ENCODE peak calls at places on chromosomes 13 and 19, in five cellular contexts. One of them, this sample, is unnamed.

GRCh38 chr13:45055198-45055901 is 65.0 kb upstream of the GTF2F2 start:
- DNase-seq in mammary epithelial cell: peak; percentile 94
- DNase-seq in IMR-90: peak; percentile 93
- DNase-seq in hepatocyte: peak; percentile 19
- DNase-seq in SK-N-SH: no peak
- DNase-seq in this sample: peak; percentile 87

GRCh38 chr13:94009696-94010095 is 469.8 kb downstream of the DCT start:
- DNase-seq in mammary epithelial cell: peak; percentile 4
- DNase-seq in IMR-90: peak; percentile 64
- DNase-seq in hepatocyte: no peak
- DNase-seq in SK-N-SH: no peak
- DNase-seq in this sample: peak; percentile 47

GRCh38 chr19:48991823-48992570 is 1.1 kb downstream of the GYS1 start:
- DNase-seq in mammary epithelial cell: peak; percentile 79
- DNase-seq in IMR-90: peak; percentile 83
- DNase-seq in hepatocyte: peak; percentile 88
- DNase-seq in SK-N-SH: peak; percentile 59
- DNase-seq in this sample: peak; percentile 99

GRCh38 chr19:16118489-16119033 is 6.9 kb downstream of the RAB8A start:
- DNase-seq in mammary epithelial cell: no peak
- DNase-seq in IMR-90: no peak
- DNase-seq in hepatocyte: no peak
- DNase-seq in SK-N-SH: no peak
- DNase-seq in this sample: no peak

GRCh38 chr13:100409132-100409531 is 179.5 kb downstream of the GGACT start:
- DNase-seq in mammary epithelial cell: peak; percentile 6
- DNase-seq in IMR-90: peak; percentile 8
- DNase-seq in hepatocyte: no peak
- DNase-seq in SK-N-SH: no peak
- DNase-seq in this sample: no peak

GRCh38 chr19:46659151-46660007 is 1.6 kb downstream of the DACT3 start:
- DNase-seq in mammary epithelial cell: no peak
- DNase-seq in IMR-90: no peak
- DNase-seq in hepatocyte: peak; percentile 61
- DNase-seq in SK-N-SH: peak; percentile 71
- DNase-seq in this sample: peak; percentile 94

GRCh38 chr19:18915639-18916038 is 3.5 kb downstream of the COPE start:
- DNase-seq in mammary epithelial cell: peak; percentile 32
- DNase-seq in IMR-90: peak; percentile 30
- DNase-seq in hepatocyte: no peak
- DNase-seq in SK-N-SH: peak; percentile 80
- DNase-seq in this sample: peak; percentile 95

GRCh38 chr19:1315470-1316166 is 29.9 kb downstream of the EFNA2 start:
- DNase-seq in mammary epithelial cell: peak; percentile 39
- DNase-seq in IMR-90: peak; percentile 25
- DNase-seq in hepatocyte: peak; percentile 76
- DNase-seq in SK-N-SH: peak; percentile 95
- DNase-seq in this sample: peak; percentile 99

GRCh38 chr13:72141845-72142470 is 275.0 kb upstream of the DACH1 start:
- DNase-seq in mammary epithelial cell: peak; percentile 72
- DNase-seq in IMR-90: no peak
- DNase-seq in hepatocyte: no peak
- DNase-seq in SK-N-SH: no peak
- DNase-seq in this sample: no peak

GRCh38 chr19:55962186-55962585 is 14.6 kb downstream of the NLRP8 start:
- DNase-seq in mammary epithelial cell: no peak
- DNase-seq in IMR-90: no peak
- DNase-seq in hepatocyte: no peak
- DNase-seq in SK-N-SH: no peak
- DNase-seq in this sample: no peak

GRCh38 chr19:17997969-17998826 is 9.8 kb upstream of the ARRDC2 start:
- DNase-seq in mammary epithelial cell: no peak
- DNase-seq in IMR-90: peak; percentile 24
- DNase-seq in hepatocyte: peak; percentile 8
- DNase-seq in SK-N-SH: no peak
- DNase-seq in this sample: peak; percentile 97

GRCh38 chr13:114105351-114106225 is 26.8 kb downstream of the RASA3 start:
- DNase-seq in mammary epithelial cell: no peak
- DNase-seq in IMR-90: no peak
- DNase-seq in hepatocyte: no peak
- DNase-seq in SK-N-SH: peak; percentile 85
- DNase-seq in this sample: peak; percentile 86

GRCh38 chr19:18562086-18562485 is 4.4 kb downstream of the KXD1 start:
- DNase-seq in mammary epithelial cell: no peak
- DNase-seq in IMR-90: no peak
- DNase-seq in hepatocyte: no peak
- DNase-seq in SK-N-SH: no peak
- DNase-seq in this sample: peak; percentile 96

GRCh38 chr13:39040206-39040605 is 1.9 kb downstream of the NHLRC3 start:
- DNase-seq in mammary epithelial cell: no peak
- DNase-seq in IMR-90: no peak
- DNase-seq in hepatocyte: no peak
- DNase-seq in SK-N-SH: no peak
- DNase-seq in this sample: no peak

GRCh38 chr13:69644447-69644846 is 463.2 kb upstream of the ATXN8OS start:
- DNase-seq in mammary epithelial cell: no peak
- DNase-seq in IMR-90: no peak
- DNase-seq in hepatocyte: no peak
- DNase-seq in SK-N-SH: no peak
- DNase-seq in this sample: no peak

GRCh38 chr19:19549804-19550453 is 11.9 kb downstream of the CILP2 start:
- DNase-seq in mammary epithelial cell: no peak
- DNase-seq in IMR-90: no peak
- DNase-seq in hepatocyte: no peak
- DNase-seq in SK-N-SH: no peak
- DNase-seq in this sample: peak; percentile 80

GRCh38 chr19:39307233-39307821 is 11.1 kb downstream of the IFNL1 start:
- DNase-seq in mammary epithelial cell: no peak
- DNase-seq in IMR-90: no peak
- DNase-seq in hepatocyte: peak; percentile 89
- DNase-seq in SK-N-SH: no peak
- DNase-seq in this sample: peak; percentile 36

GRCh38 chr13:48156466-48156865 is 61.6 kb upstream of the MED4 start:
- DNase-seq in mammary epithelial cell: peak; percentile 47
- DNase-seq in IMR-90: no peak
- DNase-seq in hepatocyte: no peak
- DNase-seq in SK-N-SH: no peak
- DNase-seq in this sample: peak; percentile 22

DNA sequence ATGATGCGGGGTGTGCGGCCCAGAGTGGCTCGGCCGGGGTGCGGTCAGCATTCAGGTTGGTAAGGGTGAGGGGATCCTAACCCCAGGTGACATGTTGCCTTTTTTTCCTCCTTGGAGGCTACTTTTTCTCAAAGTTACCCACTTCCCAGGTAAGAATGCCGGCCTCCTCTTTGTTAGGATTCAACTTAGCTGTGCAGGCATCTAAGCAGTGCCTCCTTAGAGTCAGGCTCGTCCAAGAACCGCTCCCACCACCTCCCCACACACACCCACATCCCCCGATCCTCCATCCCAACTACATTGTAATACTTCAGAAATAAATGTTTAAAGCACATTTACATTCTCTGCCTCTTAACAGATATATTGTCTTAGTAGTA is 733 bp upstream of the ENOX1 start:
- DNase-seq in mammary epithelial cell: no peak
- DNase-seq in IMR-90: no peak
- DNase-seq in hepatocyte: no peak
- DNase-seq in SK-N-SH: no peak
- DNase-seq in this sample: no peak
- H3K27me3 ChIP-seq in mammary epithelial cell: no peaks in the 10 kb centered on the region
- H3K27me3 ChIP-seq in IMR-90: peaks cover 2% of the 10 kb centered on the region
- H3K27me3 ChIP-seq in hepatocyte: peaks cover 20% of the 10 kb centered on the region
- H3K27me3 ChIP-seq in SK-N-SH: no peaks in the 10 kb centered on the region
- H3K27me3 ChIP-seq in this sample: no peaks in the 10 kb centered on the region

GRCh38 chr13:36417328-36417727 is 15.0 kb upstream of the CCNA1 start:
- DNase-seq in mammary epithelial cell: no peak
- DNase-seq in IMR-90: no peak
- DNase-seq in hepatocyte: no peak
- DNase-seq in SK-N-SH: no peak
- DNase-seq in this sample: no peak

GRCh38 chr13:36421447-36421846 is 10.8 kb upstream of the CCNA1 start:
- DNase-seq in mammary epithelial cell: peak; percentile 67
- DNase-seq in IMR-90: no peak
- DNase-seq in hepatocyte: no peak
- DNase-seq in SK-N-SH: no peak
- DNase-seq in this sample: no peak

GRCh38 chr13:36420437-36420891 is 11.8 kb upstream of the CCNA1 start:
- DNase-seq in mammary epithelial cell: peak; percentile 62
- DNase-seq in IMR-90: peak; percentile 59
- DNase-seq in hepatocyte: peak; percentile 85
- DNase-seq in SK-N-SH: peak; percentile 79
- DNase-seq in this sample: peak; percentile 85

GRCh38 chr13:36414461-36414860 is 17.8 kb upstream of the CCNA1 start:
- DNase-seq in mammary epithelial cell: no peak
- DNase-seq in IMR-90: no peak
- DNase-seq in hepatocyte: no peak
- DNase-seq in SK-N-SH: no peak
- DNase-seq in this sample: no peak

DNA sequence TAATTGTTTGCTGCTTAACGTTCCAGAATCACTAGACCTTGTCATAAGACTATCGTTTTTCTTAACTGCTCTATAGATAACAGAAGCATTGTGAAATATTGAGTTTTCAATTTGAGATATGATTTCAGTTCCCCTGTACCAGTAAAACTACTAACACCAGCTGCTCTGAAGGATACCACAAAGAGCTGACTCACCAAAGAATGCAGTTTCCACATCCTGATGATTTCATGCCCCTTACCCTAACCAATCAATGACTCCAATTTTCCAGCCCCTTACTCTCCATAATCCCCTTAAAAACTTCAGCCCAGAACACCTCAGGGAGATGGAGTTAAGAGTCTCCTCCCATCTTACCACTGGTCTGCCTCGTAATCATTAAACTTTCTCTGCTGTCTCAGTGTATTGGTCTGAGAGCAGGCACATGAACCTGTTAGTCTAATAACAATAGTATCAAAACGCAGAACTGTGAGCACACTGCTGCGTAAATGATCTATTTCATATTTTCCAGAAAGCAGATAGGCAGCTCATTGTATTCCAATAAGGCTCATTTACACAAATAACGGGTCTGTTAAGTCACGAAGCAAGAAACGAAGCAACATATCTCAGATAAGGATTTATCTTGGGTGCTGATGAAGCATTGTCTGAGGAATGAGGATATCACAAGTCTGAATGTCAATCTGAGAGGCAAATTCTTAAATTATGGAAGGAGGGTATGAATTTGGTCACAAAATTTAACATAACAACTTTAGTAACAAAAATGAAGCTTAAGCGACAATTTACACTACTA is 14.1 kb upstream of the CCNA1 start:
- DNase-seq in mammary epithelial cell: peak; percentile 57
- DNase-seq in IMR-90: peak; percentile 58
- DNase-seq in hepatocyte: no peak
- DNase-seq in SK-N-SH: no peak
- DNase-seq in this sample: no peak
- H2AFZ ChIP-seq in mammary epithelial cell: no peak overlapping the region
- H2AFZ ChIP-seq in IMR-90: peak overlapping the region; percentile 62
- H2AFZ ChIP-seq in hepatocyte: no peak overlapping the region
- H2AFZ ChIP-seq in SK-N-SH: peak overlapping the region; percentile 11
- H2AFZ ChIP-seq in this sample: peak overlapping the region; percentile 57

DNA sequence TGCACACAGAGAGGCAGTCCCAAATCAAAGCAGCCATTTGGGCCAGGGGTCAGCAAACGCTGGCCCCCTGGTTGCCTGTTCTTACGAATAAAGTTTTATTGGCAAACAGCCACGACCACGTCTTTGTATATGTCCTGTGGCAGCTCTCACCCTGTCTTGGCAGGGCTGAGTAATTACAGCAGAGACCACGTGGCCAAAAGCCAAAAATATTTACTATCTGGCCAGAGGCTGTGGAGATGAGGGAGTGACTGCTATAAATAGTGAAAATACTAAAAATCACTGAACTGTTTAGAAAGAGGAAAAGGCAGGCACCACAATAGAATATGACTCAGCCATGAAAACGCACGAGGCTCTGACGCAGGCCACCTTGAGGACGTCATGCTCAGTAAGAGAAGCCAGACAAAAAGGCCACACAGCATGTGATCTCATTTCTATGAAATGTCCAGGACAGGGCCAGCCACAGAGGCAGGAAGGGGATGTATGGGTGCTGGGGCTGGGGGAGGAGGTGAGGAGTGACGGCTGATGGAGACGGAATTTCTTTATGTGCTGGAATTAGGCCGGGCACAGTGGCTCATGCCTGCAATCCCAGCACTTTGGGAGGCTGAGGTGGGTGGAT is 29.4 kb downstream of the SMIM24 start:
- DNase-seq in mammary epithelial cell: peak; percentile 97
- DNase-seq in IMR-90: peak; percentile 100
- DNase-seq in hepatocyte: peak; percentile 73
- DNase-seq in SK-N-SH: no peak
- DNase-seq in this sample: peak; percentile 99
- H3K27me3 ChIP-seq in mammary epithelial cell: no peaks in the 10 kb centered on the region
- H3K27me3 ChIP-seq in IMR-90: no peaks in the 10 kb centered on the region
- H3K27me3 ChIP-seq in hepatocyte: no peaks in the 10 kb centered on the region
- H3K27me3 ChIP-seq in SK-N-SH: no peaks in the 10 kb centered on the region
- H3K27me3 ChIP-seq in this sample: no peaks in the 10 kb centered on the region

GRCh38 chr13:66635526-66635925 is 594.6 kb downstream of the PCDH9 start:
- DNase-seq in mammary epithelial cell: peak; percentile 80
- DNase-seq in IMR-90: peak; percentile 93
- DNase-seq in hepatocyte: no peak
- DNase-seq in SK-N-SH: no peak
- DNase-seq in this sample: peak; percentile 43
- H2AFZ ChIP-seq in mammary epithelial cell: peak overlapping the region; percentile 58
- H2AFZ ChIP-seq in IMR-90: no peak overlapping the region
- H2AFZ ChIP-seq in hepatocyte: no peak overlapping the region
- H2AFZ ChIP-seq in SK-N-SH: peak overlapping the region; percentile 69
- H2AFZ ChIP-seq in this sample: no peak overlapping the region

DNA sequence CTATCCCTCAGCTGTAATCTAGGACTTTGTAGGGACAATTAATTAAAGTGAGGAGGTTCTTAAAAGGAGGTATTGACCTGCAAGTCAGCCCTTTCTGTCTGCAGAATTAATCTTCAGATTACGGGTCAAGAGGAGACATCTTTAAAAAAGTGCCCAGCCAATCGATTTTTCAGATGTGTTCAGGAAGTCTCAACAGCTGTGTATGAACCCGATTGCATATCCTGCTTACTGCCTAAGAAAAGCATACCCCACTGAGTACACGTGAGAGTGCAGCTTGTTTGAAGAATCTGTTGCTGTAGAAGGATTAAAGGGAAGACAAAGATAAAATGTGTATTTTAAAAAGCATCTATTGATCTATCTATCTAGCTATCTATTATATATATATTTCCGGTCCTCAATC is 1194.5 kb downstream of the UQCRFS1 start:
- DNase-seq in mammary epithelial cell: no peak
- DNase-seq in IMR-90: no peak
- DNase-seq in hepatocyte: no peak
- DNase-seq in SK-N-SH: no peak
- DNase-seq in this sample: no peak
- H3K27me3 ChIP-seq in mammary epithelial cell: no peaks in the 10 kb centered on the region
- H3K27me3 ChIP-seq in IMR-90: no peaks in the 10 kb centered on the region
- H3K27me3 ChIP-seq in hepatocyte: no peaks in the 10 kb centered on the region
- H3K27me3 ChIP-seq in SK-N-SH: peaks cover 13% of the 10 kb centered on the region
- H3K27me3 ChIP-seq in this sample: no peaks in the 10 kb centered on the region